ENCODE peak calls at places on chromosomes 13 and 19, in ten cellular contexts. Q is stimulated activated CD4-positive, alpha-beta T cell treated with anti-CD3 and anti-CD28 coated beads, Interleukin-1b, Interleukin-23, amount 100 ng/mL, for 4 hours; X is NCI-H1930; K is heart right ventricle; V is nucleus accumbens; N is iris pigment epithelial cell; G is H54; R is NCI-H187; E is neuronal stem cell; Z is activated naive CD4-positive, alpha-beta T cell treated with anti-CD3 and anti-CD28 coated beads, Interleukin-2, amount 50 U/mL, for 16 hours. L is an unnamed sample.

GRCh38 chr13:98092888-98093287 is 50.0 kb upstream of the FARP1 start:
- DNase-seq in R (no peak), K (no peak), V (no peak), N (no peak), Z (no peak), G (no peak), X (no peak), Q (no peak), E (no peak), L (no peak)

GRCh38 chr13:97220151-97220900 is 1.8 kb upstream of the MBNL2 start:
- DNase-seq in R (no peak), E (no peak), K (no peak), N (no peak), Q (no peak), X (no peak), V (no peak), Z (no peak), G (no peak), L (no peak)

GRCh38 chr19:7533281-7533819 is 2.2 kb upstream of the PNPLA6 start:
- DNase-seq in Z (no peak), R (no peak), K (peak), Q (no peak), V (peak), X (no peak), E (no peak), G (no peak), N (peak), L (no peak)

GRCh38 chr19:30001794-30002193 is 59.8 kb downstream of the URI1 start:
- DNase-seq in R (no peak), E (no peak), X (no peak), Z (no peak), K (no peak), V (no peak), G (no peak), Q (no peak), N (peak), L (peak)

GRCh38 chr13:88751994-88752393 is 1080.8 kb downstream of the SLITRK5 start:
- DNase-seq in R (peak), K (no peak), V (no peak), N (no peak), Z (no peak), G (no peak), E (no peak), X (no peak), Q (no peak), L (no peak)

GRCh38 chr19:4130635-4131438 is 6.9 kb upstream of the MAP2K2 start:
- DNase-seq in Q (no peak), K (no peak), V (no peak), G (peak), R (no peak), N (peak), E (no peak), X (no peak), Z (no peak), L (no peak)

GRCh38 chr19:6876790-6877189 is 10.6 kb upstream of the ADGRE1 start:
- DNase-seq in E (no peak), R (no peak), G (no peak), V (no peak), X (no peak), Z (no peak), K (no peak), Q (no peak), N (no peak), L (no peak)

GRCh38 chr19:14407889-14408640 is 11.1 kb downstream of the DDX39A start:
- DNase-seq in K (no peak), N (no peak), G (no peak), E (no peak), Q (no peak), Z (no peak), V (no peak), X (no peak), R (no peak), L (no peak)

GRCh38 chr13:42752731-42753130 is 28.7 kb upstream of the FAM216B start:
- DNase-seq in Z (no peak), E (no peak), X (no peak), V (no peak), R (no peak), Q (no peak), G (no peak), N (peak), K (no peak), L (no peak)

GRCh38 chr13:110465696-110466095 is 95.8 kb downstream of the RAB20 start:
- DNase-seq in Z (no peak), E (no peak), X (no peak), N (no peak), Q (no peak), G (no peak), K (no peak), R (no peak), V (no peak), L (no peak)

GRCh38 chr19:33795370-33796163 is 1.1 kb upstream of the KCTD15 start:
- DNase-seq in E (peak), V (peak), G (peak), N (peak), Q (no peak), Z (peak), K (peak), X (peak), R (no peak), L (peak)

GRCh38 chr13:107516517-107516916 is 698.8 kb downstream of the LIG4 start:
- DNase-seq in R (no peak), Q (no peak), Z (no peak), V (no peak), K (no peak), E (no peak), N (no peak), X (no peak), G (no peak), L (no peak)

GRCh38 chr19:46181386-46181774 is 33.3 kb downstream of the IGFL2 start:
- DNase-seq in K (no peak), V (no peak), Q (no peak), Z (no peak), G (peak), X (no peak), R (no peak), E (no peak), N (peak), L (no peak)

GRCh38 chr19:46691104-46691503 is 25.8 kb downstream of the PRKD2 start:
- DNase-seq in G (no peak), Z (no peak), X (no peak), K (no peak), R (no peak), Q (no peak), V (no peak), E (no peak), N (no peak), L (no peak)

GRCh38 chr13:65600702-65601101 is 1629.4 kb downstream of the PCDH9 start:
- DNase-seq in Z (no peak), K (no peak), N (peak), X (no peak), G (peak), R (no peak), V (no peak), Q (no peak), E (no peak), L (no peak)

GRCh38 chr19:4548238-4548584 is 8.4 kb upstream of the LRG1 start:
- DNase-seq in Q (no peak), N (no peak), R (no peak), X (no peak), E (no peak), V (no peak), G (no peak), Z (no peak), K (no peak), L (no peak)

GRCh38 chr13:65914707-65915106 is 1315.4 kb downstream of the PCDH9 start:
- DNase-seq in G (no peak), X (no peak), V (no peak), Z (no peak), Q (no peak), E (no peak), N (peak), K (no peak), R (no peak), L (no peak)

GRCh38 chr13:26186995-26187394 is 35.1 kb downstream of the RNF6 start:
- DNase-seq in E (no peak), G (no peak), N (no peak), Q (no peak), X (no peak), V (no peak), R (no peak), K (no peak), Z (peak), L (no peak)

GRCh38 chr19:3556423-3556977 is 886 bp downstream of the MFSD12 start:
- DNase-seq in N (no peak), V (no peak), Z (no peak), E (no peak), G (no peak), R (no peak), K (no peak), X (no peak), Q (no peak), L (no peak)

GRCh38 chr19:10009269-10009665 is 1.0 kb downstream of the COL5A3 start:
- DNase-seq in K (peak), R (no peak), G (no peak), Z (peak), X (no peak), E (peak), V (peak), N (peak), Q (peak), L (no peak)

GRCh38 chr19:45667620-45668341 is at the start of gene GIPR:
- DNase-seq in N (no peak), Z (peak), R (no peak), V (peak), Q (no peak), E (no peak), K (peak), G (no peak), X (peak), L (no peak)

GRCh38 chr13:110233181-110233641 is 73.7 kb downstream of the COL4A1 start:
- DNase-seq in G (no peak), K (peak), X (no peak), N (peak), V (no peak), R (no peak), E (no peak), Q (no peak), Z (no peak), L (peak)

GRCh38 chr13:109858319-109858718 is 71.9 kb upstream of the IRS2 start:
- DNase-seq in G (no peak), N (no peak), R (no peak), Q (no peak), E (no peak), Z (no peak), X (no peak), V (no peak), K (no peak), L (no peak)